ENCODE peak calls at places on chromosomes 12 and 14, in five cellular contexts. X, Q, G, V and D are unnamed samples.

GRCh38 chr14:49641697-49642129 is 6.7 kb upstream of the DNAAF2 start:
- DNase-seq in G (no peak), X (peak), V (no peak), Q (no peak), D (no peak)

GRCh38 chr12:92208613-92209121 is 63.0 kb upstream of the BTG1 start:
- DNase-seq in Q (no peak), G (no peak), X (peak), V (no peak), D (peak)

GRCh38 chr14:95515523-95516517 is 630 bp downstream of the SYNE3 start:
- DNase-seq in Q (no peak), V (peak), G (no peak), X (peak), D (no peak)

GRCh38 chr12:63400746-63401145 is 249.7 kb upstream of the AVPR1A start:
- DNase-seq in Q (no peak), X (peak), V (no peak), G (no peak), D (no peak)

GRCh38 chr14:51660720-51661119 is 9.0 kb downstream of the FRMD6 start:
- DNase-seq in V (no peak), Q (no peak), X (no peak), G (no peak), D (no peak)

GRCh38 chr12:56205445-56205844 is 16.2 kb upstream of the SMARCC2 start:
- DNase-seq in X (no peak), V (no peak), Q (no peak), G (no peak), D (no peak)

GRCh38 chr14:55151601-55152000 is 22.5 kb downstream of the LGALS3 start:
- DNase-seq in Q (no peak), V (no peak), G (no peak), X (peak), D (no peak)

GRCh38 chr12:64749466-64750202 is 9.6 kb downstream of the GNS start:
- DNase-seq in G (no peak), V (no peak), Q (no peak), X (no peak), D (no peak)

GRCh38 chr14:95536036-95536577 is 1.3 kb downstream of the GLRX5 start:
- DNase-seq in G (no peak), Q (no peak), V (no peak), X (no peak), D (no peak)

GRCh38 chr12:55743131-55743921 is 404 bp downstream of the GDF11 start:
- DNase-seq in V (no peak), Q (no peak), X (peak), G (peak), D (peak)

GRCh38 chr14:56120091-56120632 is 2.0 kb downstream of the PELI2 start:
- DNase-seq in X (peak), G (no peak), V (no peak), Q (no peak), D (peak)

GRCh38 chr14:103868242-103868897 is 21.0 kb upstream of the PPP1R13B start:
- DNase-seq in V (no peak), X (no peak), G (no peak), Q (no peak), D (no peak)

GRCh38 chr12:32266756-32267155 is 132.6 kb upstream of the FGD4 start:
- DNase-seq in G (no peak), Q (no peak), V (no peak), X (no peak), D (no peak)

GRCh38 chr14:23569443-23570151 is 2.0 kb upstream of the AP1G2 start:
- DNase-seq in X (peak), Q (no peak), V (no peak), G (peak), D (no peak)

GRCh38 chr14:100522616-100523021 is 64.6 kb downstream of the BEGAIN start:
- DNase-seq in V (no peak), X (no peak), Q (no peak), G (no peak), D (peak)

GRCh38 chr14:23566112-23566781 is 1.3 kb downstream of the AP1G2 start:
- DNase-seq in G (no peak), Q (no peak), V (no peak), X (no peak), D (no peak)

GRCh38 chr12:132834181-132834711 is 5.6 kb upstream of the GOLGA3 start:
- DNase-seq in Q (no peak), X (no peak), V (no peak), G (no peak), D (no peak)

GRCh38 chr12:45215419-45216296 is at the start of gene ANO6:
- DNase-seq in X (peak), G (peak), Q (peak), V (peak), D (peak)

GRCh38 chr14:45811155-45811554 is 558.2 kb upstream of the MIS18BP1 start:
- DNase-seq in G (no peak), V (no peak), X (no peak), Q (no peak), D (no peak)

GRCh38 chr12:54824402-54824801 is 29.9 kb upstream of the MUCL1 start:
- DNase-seq in X (peak), Q (no peak), G (no peak), V (no peak), D (no peak)

GRCh38 chr14:104352493-104353220 is 214.3 kb downstream of the KIF26A start:
- DNase-seq in Q (no peak), X (no peak), G (no peak), V (no peak), D (no peak)

GRCh38 chr12:13277278-13277677 is 80.8 kb downstream of the EMP1 start:
- DNase-seq in V (peak), Q (no peak), G (no peak), X (no peak), D (peak)

GRCh38 chr12:13273850-13274249 is 77.3 kb downstream of the EMP1 start:
- DNase-seq in Q (no peak), V (no peak), X (no peak), G (no peak), D (peak)

GRCh38 chr12:13275366-13275765 is 78.8 kb downstream of the EMP1 start:
- DNase-seq in V (no peak), X (no peak), G (no peak), Q (no peak), D (no peak)

GRCh38 chr12:13282861-13283260 is 86.3 kb downstream of the EMP1 start:
- DNase-seq in G (no peak), X (no peak), Q (no peak), V (no peak), D (no peak)

DNA sequence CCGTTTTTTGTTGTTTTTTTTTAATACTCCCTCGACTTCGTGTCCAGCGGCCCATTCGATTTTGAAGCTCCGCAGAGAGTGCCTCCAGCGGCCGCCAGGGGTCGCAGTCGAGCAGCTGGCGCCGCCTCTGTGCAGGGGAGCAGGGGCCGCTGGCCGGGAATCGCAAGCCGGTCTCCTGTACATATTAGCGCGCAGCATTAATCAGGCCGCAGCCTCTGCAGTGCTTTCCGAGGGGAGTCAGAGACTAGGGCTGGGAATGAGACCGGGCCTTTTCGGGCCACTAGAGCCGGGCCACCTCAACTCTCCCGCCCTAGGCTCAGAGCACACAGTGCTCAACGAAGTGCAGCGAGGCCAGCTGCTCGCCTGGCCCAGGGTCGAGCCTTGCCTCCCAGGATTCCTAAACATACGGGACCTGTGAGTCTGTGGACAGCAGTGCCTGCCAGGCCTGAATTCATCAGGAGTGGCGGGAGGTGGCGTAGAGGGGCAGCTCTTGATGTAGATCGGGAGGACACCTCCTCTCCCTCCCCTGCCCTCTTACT is 81.8 kb downstream of the EMP1 start:
- DNase-seq in G (peak), V (peak), Q (peak), X (peak), D (peak)
- TF ChIP-seq CTCF in G (peak), V (peak), Q (peak), X (peak), D (peak)

GRCh38 chr12:57848208-57848607 is 1.7 kb upstream of the CTDSP2 start:
- DNase-seq in V (no peak), X (no peak), G (no peak), Q (no peak), D (no peak)

GRCh38 chr12:57844725-57845477 is 1.6 kb downstream of the CTDSP2 start:
- DNase-seq in V (no peak), Q (no peak), G (peak), X (peak), D (peak)

GRCh38 chr12:57846285-57846576 is 298 bp downstream of the CTDSP2 start:
- DNase-seq in Q (no peak), G (no peak), X (no peak), V (peak), D (no peak)

GRCh38 chr12:57845478-57846284 is 848 bp downstream of the CTDSP2 start:
- DNase-seq in G (peak), X (peak), Q (no peak), V (peak), D (no peak)

DNA sequence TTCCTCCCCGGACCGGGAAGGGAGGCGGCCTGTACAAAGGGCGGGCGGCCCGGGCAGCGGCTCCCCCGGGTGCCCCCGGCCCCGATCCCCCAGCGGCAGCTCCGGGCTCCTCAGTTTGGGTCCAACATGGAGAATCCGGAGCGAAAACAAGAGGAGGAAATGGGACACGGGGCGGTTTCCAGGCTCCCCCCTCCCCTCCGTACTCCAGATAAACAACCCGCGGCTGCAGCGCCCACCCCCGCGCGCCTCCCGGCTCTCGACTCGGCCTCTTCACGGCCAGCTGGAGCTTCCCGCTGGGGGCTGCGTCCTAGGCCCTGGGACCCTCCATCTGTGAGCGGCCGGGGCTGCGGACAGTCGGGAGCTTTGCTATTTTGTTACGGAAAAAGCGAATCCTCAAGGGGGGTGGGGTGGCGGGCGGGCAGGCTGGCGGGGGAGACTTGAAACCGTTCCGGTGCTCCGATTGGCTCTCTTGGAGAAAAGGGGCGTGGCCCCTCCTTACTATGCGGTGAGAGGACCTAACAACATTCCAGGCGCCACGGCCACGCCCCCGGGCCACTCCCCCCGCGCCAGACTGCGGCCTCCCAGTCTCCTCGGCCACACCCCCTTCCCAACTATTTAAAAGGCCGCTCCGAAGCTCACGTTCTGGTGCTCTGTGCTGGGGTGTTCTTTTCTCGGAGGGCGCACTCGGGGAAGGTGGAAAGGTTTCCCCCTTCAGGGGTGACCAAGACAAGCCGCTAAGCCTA is at the start of gene CTDSP2:
- DNase-seq in Q (peak), G (peak), V (peak), X (peak), D (peak)
- TF ChIP-seq CTCF in Q (no peak), G (no peak), V (no peak), X (no peak), D (no peak)

GRCh38 chr14:53929871-53930685 is 26.5 kb downstream of the BMP4 start:
- DNase-seq in G (no peak), X (no peak), Q (no peak), V (no peak), D (no peak)
- TF ChIP-seq CTCF in G (peak), X (peak), Q (peak), V (peak), D (peak)

DNA sequence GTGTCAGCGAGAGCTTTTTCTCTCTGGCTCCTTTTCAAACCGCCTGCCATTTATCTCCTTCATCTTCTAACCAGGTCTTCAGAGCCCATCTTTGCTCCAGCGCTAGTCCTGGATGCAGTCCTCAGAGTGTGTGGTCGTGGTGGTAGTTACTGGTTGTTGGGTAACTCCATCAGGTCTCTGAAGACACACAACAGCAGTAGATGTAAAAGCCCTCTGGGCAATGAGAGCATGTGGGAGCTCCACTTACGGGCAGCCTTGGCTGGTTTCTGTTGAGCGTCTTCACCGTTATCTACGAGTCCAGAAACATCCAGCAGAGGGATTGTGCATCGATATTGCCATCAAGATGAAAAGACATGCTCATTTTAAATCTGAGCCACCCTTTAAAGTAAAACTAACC is 61.2 kb downstream of the FBXL14 start:
- DNase-seq in V (no peak), G (no peak), X (no peak), Q (no peak), D (peak)
- TF ChIP-seq CTCF in V (no peak), G (no peak), X (no peak), Q (peak), D (no peak)

GRCh38 chr12:105329926-105330282 is 587 bp upstream of the C12orf75 start:
- DNase-seq in X (no peak), G (no peak), Q (no peak), V (no peak), D (no peak)

GRCh38 chr12:105331805-105332251 is 1.3 kb downstream of the C12orf75 start:
- DNase-seq in V (no peak), Q (no peak), X (no peak), G (no peak), D (no peak)

GRCh38 chr12:105330283-105330937 is at the start of gene C12orf75:
- DNase-seq in V (peak), X (peak), Q (peak), G (peak), D (peak)

GRCh38 chr12:105332925-105333324 is 2.4 kb downstream of the C12orf75 start:
- DNase-seq in Q (no peak), X (no peak), V (no peak), G (no peak), D (no peak)

GRCh38 chr12:105330938-105331804 is 680 bp downstream of the C12orf75 start:
- DNase-seq in G (no peak), V (peak), Q (no peak), X (no peak), D (no peak)
- TF ChIP-seq CTCF in G (no peak), V (no peak), Q (no peak), X (no peak), D (no peak)

GRCh38 chr14:96906434-96906833 is 109.3 kb downstream of the VRK1 start:
- DNase-seq in Q (no peak), V (no peak), X (no peak), G (no peak), D (no peak)

GRCh38 chr14:96914729-96915128 is 117.5 kb downstream of the VRK1 start:
- DNase-seq in X (no peak), V (no peak), Q (no peak), G (no peak), D (no peak)

GRCh38 chr14:96905825-96906224 is 108.6 kb downstream of the VRK1 start:
- DNase-seq in X (peak), G (no peak), V (no peak), Q (no peak), D (peak)

GRCh38 chr14:96911499-96912130 is 114.4 kb downstream of the VRK1 start:
- DNase-seq in V (no peak), Q (no peak), X (no peak), G (no peak), D (no peak)

GRCh38 chr14:96909841-96910364 is 112.7 kb downstream of the VRK1 start:
- DNase-seq in Q (no peak), V (no peak), X (no peak), G (no peak), D (no peak)
- TF ChIP-seq CTCF in Q (no peak), V (no peak), X (no peak), G (no peak), D (no peak)

GRCh38 chr12:47188576-47189441 is 109.0 kb upstream of the AMIGO2 start:
- DNase-seq in Q (no peak), X (peak), G (peak), V (no peak), D (peak)

GRCh38 chr12:47189753-47190152 is 110.0 kb upstream of the AMIGO2 start:
- DNase-seq in G (no peak), V (no peak), Q (no peak), X (peak), D (no peak)

GRCh38 chr12:47184813-47185212 is 105.1 kb upstream of the AMIGO2 start:
- DNase-seq in G (no peak), V (no peak), Q (no peak), X (peak), D (no peak)

GRCh38 chr12:47186246-47186645 is 106.5 kb upstream of the AMIGO2 start:
- DNase-seq in V (no peak), X (no peak), G (no peak), Q (no peak), D (no peak)

DNA sequence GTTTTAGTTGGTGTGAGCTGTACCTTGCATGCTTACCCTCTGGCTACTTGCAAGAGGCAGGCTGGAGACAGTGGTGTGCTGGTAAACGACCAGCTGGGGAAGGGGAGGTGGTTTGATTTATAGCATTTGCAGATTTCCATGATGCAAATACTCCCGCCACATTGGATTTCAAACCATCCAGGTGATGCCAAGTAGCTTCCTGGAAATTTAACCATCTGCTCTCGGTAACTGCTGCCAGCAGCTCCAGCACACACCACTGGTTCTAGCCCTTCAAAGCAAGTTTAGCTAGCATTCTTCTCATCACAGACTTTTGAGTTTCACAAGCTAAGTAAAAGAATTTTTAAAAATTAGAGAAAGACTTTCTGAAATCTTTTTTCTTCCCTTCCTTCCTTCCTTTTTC is 104.5 kb upstream of the AMIGO2 start:
- DNase-seq in X (no peak), V (no peak), G (no peak), Q (no peak), D (no peak)
- TF ChIP-seq CTCF in X (no peak), V (no peak), G (no peak), Q (no peak), D (no peak)

DNA sequence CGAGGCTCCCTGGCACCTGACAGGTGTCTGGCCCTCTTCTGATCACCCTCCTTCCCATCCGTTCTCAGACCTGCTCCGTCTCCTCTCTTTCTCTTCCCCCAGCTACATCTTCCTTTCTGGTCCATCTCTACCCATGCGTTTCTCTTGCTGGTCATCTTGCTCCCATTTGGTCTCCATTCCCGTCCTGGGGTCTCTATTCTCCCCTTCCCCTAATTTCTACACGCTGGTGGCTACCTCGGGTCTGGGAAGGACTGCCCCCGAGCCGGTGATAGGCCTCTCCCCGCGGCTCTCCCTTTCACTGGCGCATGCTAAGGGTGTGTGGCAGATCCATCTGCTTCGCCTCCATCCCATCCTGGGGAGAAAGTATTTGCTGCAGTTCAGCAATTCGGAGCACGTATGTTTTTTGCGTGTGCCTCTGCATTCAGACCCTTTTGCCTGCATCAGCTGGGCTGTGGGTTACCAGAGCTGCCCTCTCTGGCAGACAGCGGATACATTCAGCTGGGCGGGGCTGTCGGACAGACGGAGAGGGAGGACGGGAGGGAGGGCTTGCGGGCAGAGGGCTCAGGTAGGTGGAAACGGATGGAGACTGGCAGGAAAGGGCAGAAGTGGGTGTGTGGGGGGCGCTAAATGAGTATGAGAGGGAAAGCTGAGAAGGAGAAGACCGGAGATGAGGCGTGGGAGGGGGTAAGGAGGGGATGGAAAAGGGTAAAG is 775 bp downstream of the CLSTN3 start:
- DNase-seq in G (peak), V (peak), X (peak), Q (no peak), D (peak)
- TF ChIP-seq CTCF in G (no peak), V (no peak), X (peak), Q (no peak), D (no peak)